ENCODE peak calls at places on chromosomes 7 and 10, in six cellular contexts. H is fibroblast of lung, A is A549, Q is Peyer's patch, M is fibroblast of pulmonary artery, U is Calu3. K is an unnamed sample.

GRCh38 chr7:80249619-80250305 is 115.1 kb downstream of the GNAI1 start:
- DNase-seq in H (peak; percentile 11), A (no peak), Q (no peak), M (no peak), U (no peak), K (no peak)

GRCh38 chr10:76902949-76903348 is 734.7 kb downstream of the KCNMA1 start:
- DNase-seq in U (peak; percentile 48), H (peak; percentile 37), Q (no peak), M (peak; percentile 17), A (no peak), K (no peak)

GRCh38 chr10:109992485-109992884 is 15.3 kb upstream of the ADD3 start:
- DNase-seq in U (no peak), A (no peak), M (peak; percentile 84), Q (no peak), H (peak; percentile 53), K (peak; percentile 39)

GRCh38 chr10:101775273-101776131 is at the start of gene FGF8:
- DNase-seq in U (no peak), H (no peak), Q (peak; percentile 33), A (no peak), M (no peak), K (no peak)

GRCh38 chr10:11646450-11646849 is 35.0 kb upstream of the USP6NL start:
- DNase-seq in M (no peak), Q (no peak), U (no peak), A (no peak), H (no peak), K (no peak)

GRCh38 chr7:101588131-101588935 is 40.8 kb downstream of the MYL10 start:
- DNase-seq in M (no peak), H (no peak), Q (peak; percentile 28), A (no peak), U (no peak), K (no peak)

GRCh38 chr10:110356628-110357245 is 52.0 kb upstream of the SMNDC1 start:
- DNase-seq in M (peak; percentile 76), U (peak; percentile 61), A (no peak), Q (peak; percentile 94), H (peak; percentile 91), K (peak; percentile 39)

GRCh38 chr10:17256627-17257026 is 28.6 kb downstream of the VIM start:
- DNase-seq in Q (no peak), A (no peak), M (no peak), H (no peak), U (no peak), K (no peak)

GRCh38 chr10:70828923-70829322 is 13.2 kb downstream of the SGPL1 start:
- DNase-seq in Q (no peak), U (no peak), A (no peak), M (no peak), H (no peak), K (no peak)

GRCh38 chr7:108351715-108352114 is 104.5 kb downstream of the NRCAM start:
- DNase-seq in Q (no peak), M (peak; percentile 50), H (peak; percentile 40), A (peak; percentile 55), U (no peak), K (no peak)

GRCh38 chr7:22255834-22256233 is 101.1 kb downstream of the RAPGEF5 start:
- DNase-seq in M (no peak), H (no peak), Q (no peak), A (no peak), U (peak; percentile 9), K (no peak)

GRCh38 chr7:92461027-92462003 is 14.0 kb downstream of the GATAD1 start:
- DNase-seq in Q (peak; percentile 49), H (peak; percentile 56), A (peak; percentile 66), M (peak; percentile 64), U (peak; percentile 30), K (no peak)

GRCh38 chr7:156768698-156769472 is 124.1 kb downstream of the LMBR1 start:
- DNase-seq in H (no peak), U (no peak), A (no peak), M (no peak), Q (no peak), K (no peak)

GRCh38 chr10:110336111-110336721 is 31.5 kb upstream of the SMNDC1 start:
- DNase-seq in M (peak; percentile 98), Q (no peak), A (peak; percentile 73), H (peak; percentile 98), U (no peak), K (peak; percentile 90)

GRCh38 chr7:82428186-82428961 is 15.2 kb downstream of the CACNA2D1 start:
- DNase-seq in M (peak; percentile 70), H (peak; percentile 75), Q (no peak), U (no peak), A (no peak), K (peak; percentile 49)

GRCh38 chr10:47181057-47181849 is 118.7 kb upstream of the GDF10 start:
- DNase-seq in H (no peak), M (no peak), U (no peak), A (no peak), Q (no peak), K (no peak)

GRCh38 chr10:28130267-28130666 is 131.4 kb upstream of the ODAD2 start:
- DNase-seq in A (no peak), Q (no peak), M (peak; percentile 46), H (peak; percentile 59), U (no peak), K (peak; percentile 24)

DNA sequence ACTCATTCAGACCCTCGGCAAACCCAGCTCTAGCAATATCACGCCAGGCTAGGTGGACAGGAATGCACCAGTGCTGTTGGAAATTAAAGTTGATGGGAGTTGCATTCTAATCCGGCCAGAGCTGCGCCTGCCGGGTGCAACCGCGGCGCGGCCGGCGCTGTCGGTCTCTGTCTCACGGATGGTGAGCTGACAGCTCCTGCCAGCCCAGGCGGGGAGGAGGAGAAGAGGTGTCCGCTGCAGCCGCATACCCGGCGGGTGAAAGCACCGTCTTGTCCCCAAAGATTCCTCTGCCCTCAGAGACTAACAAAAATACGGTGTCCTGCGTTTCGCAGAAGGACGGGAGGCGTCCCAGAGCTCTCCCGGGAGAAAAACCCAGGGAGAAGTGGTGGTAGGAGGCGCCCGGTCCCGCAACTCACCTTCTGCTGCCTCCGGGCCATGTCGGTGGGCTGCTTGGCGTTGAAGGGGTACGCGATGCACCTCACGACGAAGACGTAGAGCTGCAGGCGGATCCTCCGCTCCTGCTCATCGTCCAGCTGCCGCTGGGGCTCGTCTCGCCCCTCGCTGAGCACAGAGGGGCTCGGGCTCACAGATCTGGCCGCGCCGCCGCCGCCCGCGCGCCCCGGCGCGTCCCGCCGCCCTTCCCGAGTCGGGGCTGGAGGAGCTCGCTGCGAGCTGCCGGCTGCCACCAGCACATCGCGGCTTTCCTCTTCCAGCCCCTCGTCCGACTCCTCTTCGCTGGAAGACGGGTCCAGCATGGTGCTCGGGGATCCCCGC is 490 bp downstream of the CADPS2 start:
- DNase-seq in H (peak; percentile 43), A (peak; percentile 15), M (peak; percentile 46), Q (peak; percentile 50), U (peak; percentile 46), K (no peak)
- TF ChIP-seq CTCF in H (no peak), A (no peak), M (peak; percentile 16), Q (no peak), U (no peak), K (no peak)

DNA sequence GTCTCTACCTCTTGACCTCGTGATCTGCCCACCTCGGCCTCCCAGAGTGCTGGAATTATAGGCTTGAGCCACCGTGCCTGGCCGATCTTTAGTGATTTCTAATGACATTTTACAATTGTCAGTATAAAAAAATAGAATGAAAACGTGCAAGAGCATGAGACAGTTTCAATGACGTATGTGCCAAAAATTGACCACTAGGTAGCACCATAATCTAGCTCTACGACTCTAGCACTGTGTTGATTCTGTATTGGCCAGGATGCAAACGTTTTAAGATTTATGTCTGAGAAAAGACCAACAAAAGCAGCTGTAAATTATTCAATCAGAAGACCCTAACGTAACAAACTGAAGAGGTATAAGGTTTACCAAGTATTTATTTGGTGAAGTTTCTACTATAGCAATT is 25.4 kb upstream of the EXOC6 start:
- DNase-seq in A (no peak), U (no peak), H (peak; percentile 48), Q (no peak), M (peak; percentile 65), K (no peak)
- TF ChIP-seq CTCF in A (peak; percentile 10), U (no peak), H (no peak), Q (no peak), M (peak; percentile 17), K (peak; percentile 26)

GRCh38 chr7:5596046-5596895 is 172.6 kb upstream of the TNRC18 start:
- DNase-seq in Q (peak; percentile 72), H (peak; percentile 92), A (peak; percentile 84), M (peak; percentile 94), U (peak; percentile 66), K (peak; percentile 79)
- TF ChIP-seq CTCF in Q (no peak), H (no peak), A (no peak), M (no peak), U (no peak), K (no peak)

DNA sequence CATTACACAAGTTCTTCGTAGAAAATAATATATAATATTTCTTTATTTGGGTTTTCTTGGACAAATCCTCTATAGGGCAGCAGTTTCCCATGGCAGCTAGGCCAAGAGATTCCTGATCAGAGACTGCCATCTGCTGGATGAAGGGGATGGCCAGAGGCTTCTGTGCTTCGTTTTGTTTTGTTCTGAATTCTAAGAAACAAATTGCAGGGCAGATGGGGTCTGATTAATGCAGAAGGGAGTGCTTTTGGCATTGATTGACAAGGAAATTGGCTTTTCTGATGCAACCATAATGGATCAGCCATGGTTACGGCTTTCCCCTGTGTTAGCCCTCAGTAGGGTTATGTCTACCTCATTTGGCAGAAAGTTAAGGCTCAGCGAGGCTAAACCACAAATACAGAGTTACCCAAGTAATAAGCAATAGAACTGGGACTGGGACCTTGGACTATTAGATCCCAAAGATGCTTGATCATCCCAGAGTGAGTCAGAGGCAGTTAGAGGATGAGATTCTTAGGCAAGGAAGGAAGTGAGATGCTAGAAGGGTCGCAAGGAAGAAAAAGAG is 401.6 kb downstream of the TNS3 start:
- DNase-seq in U (peak; percentile 84), A (peak; percentile 66), H (peak; percentile 79), Q (peak; percentile 69), M (peak; percentile 79), K (peak; percentile 38)
- TF ChIP-seq CTCF in U (peak; percentile 89), A (peak; percentile 96), H (peak; percentile 97), Q (peak; percentile 19), M (peak; percentile 92), K (peak; percentile 97)

DNA sequence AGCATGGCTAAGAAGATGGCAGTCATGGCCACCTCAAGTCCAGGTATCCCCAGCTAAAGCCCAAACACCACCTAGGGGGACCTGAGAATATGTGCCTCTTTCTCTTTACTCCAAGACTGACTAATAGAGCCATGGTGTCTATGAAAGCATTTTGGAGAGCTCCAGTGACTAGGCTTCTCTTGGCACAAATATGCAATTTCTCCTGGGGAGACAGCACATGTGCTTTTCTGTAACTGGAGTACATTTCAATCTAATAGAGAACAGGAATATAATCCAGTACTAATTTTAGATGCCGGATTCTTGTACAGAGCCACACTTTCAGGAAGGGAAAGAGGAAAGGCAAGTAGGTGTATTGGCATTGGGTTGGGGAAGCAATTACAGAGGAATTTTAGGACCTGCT is 260.1 kb downstream of the BMPER start:
- DNase-seq in U (no peak), Q (no peak), H (no peak), M (no peak), A (no peak), K (no peak)
- TF ChIP-seq CTCF in U (no peak), Q (no peak), H (no peak), M (no peak), A (no peak), K (no peak)